ENCODE peak calls at places on chromosomes 1 and 21, in seven cellular contexts. G, S, X, O, K, V and W are unnamed samples.
A peak's percentile ranks its signal among the peaks of the same experiment; 100 is the strongest.

GRCh38 chr1:31576201-31576669 is at the start of gene TINAGL1:
- DNase-seq in K (no peak), O (no peak), G (peak; percentile 94), S (no peak), X (peak; percentile 90), V (no peak), W (no peak)

GRCh38 chr1:66933887-66934700 is 9.3 kb downstream of the MIER1 start:
- DNase-seq in V (peak; percentile 26), O (peak; percentile 36), S (no peak), X (no peak), G (peak; percentile 35), K (no peak), W (no peak)

GRCh38 chr1:64543831-64544230 is 73.9 kb downstream of the CACHD1 start:
- DNase-seq in K (peak; percentile 41), O (no peak), G (no peak), V (no peak), S (no peak), X (no peak), W (no peak)

GRCh38 chr1:183241446-183241845 is 55.4 kb downstream of the LAMC2 start:
- DNase-seq in S (no peak), O (no peak), K (no peak), X (no peak), G (no peak), V (peak; percentile 85), W (no peak)

GRCh38 chr1:34306568-34306967 is 129.9 kb downstream of the C1orf94 start:
- DNase-seq in X (no peak), S (no peak), G (no peak), O (no peak), K (no peak), V (no peak), W (no peak)

GRCh38 chr1:101005871-101006270 is 19.7 kb downstream of the DPH5 start:
- DNase-seq in K (no peak), O (no peak), G (no peak), X (no peak), V (no peak), S (no peak), W (no peak)

GRCh38 chr1:114620419-114620818 is 39.0 kb upstream of the BCAS2 start:
- DNase-seq in V (no peak), S (no peak), G (no peak), X (no peak), K (no peak), O (no peak), W (no peak)

GRCh38 chr1:227885648-227886502 is 61.9 kb downstream of the WNT9A start:
- DNase-seq in V (peak; percentile 73), K (peak; percentile 63), O (no peak), G (peak; percentile 97), S (no peak), X (peak; percentile 39), W (peak; percentile 19)

GRCh38 chr1:59769412-59770095 is 45.2 kb upstream of the HOOK1 start:
- DNase-seq in K (no peak), G (no peak), X (no peak), O (no peak), S (no peak), V (no peak), W (no peak)

GRCh38 chr1:121522061-121522759 is 337.4 kb downstream of the SRGAP2C start:
- DNase-seq in O (no peak), S (no peak), V (no peak), G (no peak), K (no peak), X (peak; percentile 86), W (no peak)

GRCh38 chr1:94399449-94399848 is 18.7 kb upstream of the ABCD3 start:
- DNase-seq in O (no peak), K (no peak), X (no peak), S (no peak), V (no peak), G (no peak), W (no peak)

GRCh38 chr1:15760520-15761211 is 2.1 kb downstream of the FBLIM1 start:
- DNase-seq in V (peak; percentile 74), G (peak; percentile 76), X (no peak), O (no peak), K (peak; percentile 47), S (no peak), W (no peak)

GRCh38 chr1:200908158-200908868 is 13.6 kb downstream of the INAVA start:
- DNase-seq in O (no peak), X (no peak), G (peak; percentile 50), K (no peak), S (no peak), V (no peak), W (no peak)

GRCh38 chr1:2499986-2500596 is 24.0 kb downstream of the PLCH2 start:
- DNase-seq in X (no peak), K (no peak), G (no peak), O (no peak), V (no peak), S (no peak), W (no peak)

GRCh38 chr1:13707211-13707610 is 7.2 kb downstream of the PRDM2 start:
- DNase-seq in V (peak; percentile 77), O (no peak), S (no peak), G (no peak), K (no peak), X (no peak), W (no peak)

GRCh38 chr1:206808615-206809014 is 36.3 kb upstream of the IL10 start:
- DNase-seq in S (no peak), V (peak; percentile 58), G (peak; percentile 72), K (no peak), X (no peak), O (peak; percentile 58), W (no peak)

GRCh38 chr1:205147191-205147590 is 25.4 kb upstream of the RBBP5 start:
- DNase-seq in O (no peak), G (peak; percentile 21), X (peak; percentile 43), K (no peak), S (no peak), V (peak; percentile 97), W (no peak)

GRCh38 chr1:19554090-19554489 is 68.8 kb upstream of the CAPZB start:
- DNase-seq in G (no peak), O (no peak), V (no peak), K (no peak), S (no peak), X (no peak), W (no peak)

GRCh38 chr1:33001282-33001681 is 35.4 kb downstream of the AK2 start:
- DNase-seq in V (no peak), K (no peak), S (no peak), G (peak; percentile 31), O (no peak), X (peak; percentile 35), W (no peak)

GRCh38 chr1:19257178-19257914 is 5.7 kb downstream of the MRTO4 start:
- DNase-seq in O (no peak), K (no peak), S (no peak), V (peak; percentile 65), G (no peak), X (no peak), W (no peak)

GRCh38 chr1:35298464-35298863 is 30.0 kb downstream of the ZMYM4 start:
- DNase-seq in K (no peak), S (peak; percentile 2), O (peak; percentile 62), X (peak; percentile 87), G (peak; percentile 37), V (peak; percentile 68), W (no peak)

GRCh38 chr1:108708726-108709660 is 3.7 kb upstream of the FNDC7 start:
- DNase-seq in X (peak; percentile 13), G (peak; percentile 39), V (no peak), S (no peak), K (no peak), O (peak; percentile 56), W (no peak)

GRCh38 chr1:110878993-110879392 is 6.0 kb downstream of the CD53 start:
- DNase-seq in X (no peak), V (no peak), K (no peak), S (no peak), O (no peak), G (no peak), W (no peak)
- H3K4me3 ChIP-seq in X (no peak overlapping the region), V (no peak overlapping the region), K (no peak overlapping the region), S (no peak overlapping the region), O (peak overlapping the region; percentile 41), G (no peak overlapping the region), W (no peak overlapping the region)

GRCh38 chr1:169892819-169893644 is 664 bp downstream of the SCYL3 start:
- DNase-seq in S (no peak), O (no peak), K (peak; percentile 32), V (peak; percentile 61), X (peak; percentile 52), G (no peak), W (peak; percentile 19)

GRCh38 chr1:169891539-169891885 is 2.2 kb downstream of the SCYL3 start:
- DNase-seq in O (no peak), G (no peak), K (no peak), X (no peak), S (no peak), V (no peak), W (no peak)

GRCh38 chr1:169889871-169890270 is 3.8 kb downstream of the SCYL3 start:
- DNase-seq in V (no peak), S (no peak), X (no peak), K (no peak), O (no peak), G (no peak), W (no peak)

GRCh38 chr1:169892176-169892818 is 1.4 kb downstream of the SCYL3 start:
- DNase-seq in X (no peak), S (no peak), O (no peak), G (no peak), V (no peak), K (no peak), W (no peak)

GRCh38 chr1:169890761-169891538 is 2.7 kb downstream of the SCYL3 start:
- DNase-seq in G (peak; percentile 75), O (peak; percentile 40), S (no peak), K (no peak), V (no peak), X (peak; percentile 48), W (no peak)
- H3K27ac ChIP-seq in G (peak overlapping the region; percentile 73), O (peak overlapping the region; percentile 95), S (no peak overlapping the region), K (no peak overlapping the region), V (no peak overlapping the region), X (peak overlapping the region; percentile 68), W (no peak overlapping the region)

GRCh38 chr1:175419684-175420490 is 227.3 kb upstream of the KIAA0040 start:
- DNase-seq in S (no peak), K (no peak), X (no peak), O (no peak), V (no peak), G (no peak), W (no peak)
- H3K4me3 ChIP-seq in S (no peak overlapping the region), K (no peak overlapping the region), X (no peak overlapping the region), O (no peak overlapping the region), V (no peak overlapping the region), G (no peak overlapping the region), W (no peak overlapping the region)

GRCh38 chr21:45290948-45291612 is 3.4 kb upstream of the POFUT2 start:
- DNase-seq in G (peak; percentile 40), S (no peak), K (peak; percentile 41), X (no peak), O (no peak), V (peak; percentile 46), W (peak; percentile 21)

GRCh38 chr21:45293214-45293725 is 5.6 kb upstream of the POFUT2 start:
- DNase-seq in S (no peak), O (no peak), K (peak; percentile 59), V (peak; percentile 56), G (peak; percentile 29), X (peak; percentile 36), W (no peak)

GRCh38 chr21:45292399-45293213 is 4.9 kb upstream of the POFUT2 start:
- DNase-seq in S (peak; percentile 77), G (peak; percentile 90), X (peak; percentile 91), V (peak; percentile 93), K (peak; percentile 84), O (peak; percentile 75), W (peak; percentile 89)

GRCh38 chr21:45289655-45290515 is 2.2 kb upstream of the POFUT2 start:
- DNase-seq in V (peak; percentile 43), K (peak; percentile 17), G (peak; percentile 30), O (no peak), S (no peak), X (no peak), W (no peak)

GRCh38 chr21:45291613-45292398 is 4.1 kb upstream of the POFUT2 start:
- DNase-seq in X (no peak), G (no peak), O (no peak), K (peak; percentile 38), V (no peak), S (no peak), W (no peak)
- H3K27ac ChIP-seq in X (peak overlapping the region; percentile 67), G (no peak overlapping the region), O (peak overlapping the region; percentile 66), K (peak overlapping the region; percentile 94), V (no peak overlapping the region), S (no peak overlapping the region), W (peak overlapping the region; percentile 93)